ENCODE peak calls at places on chromosomes 6 and 20, in ten cellular contexts. One of them, this sample, is unnamed.

GRCh38 chr6:168196385-168196860 is 117.4 kb upstream of the FRMD1 start:
- DNase-seq in mucosa of descending colon: peak; percentile 79
- DNase-seq in fibroblast of the aortic adventitia: no peak
- DNase-seq in psoas muscle: no peak
- DNase-seq in SK-N-SH: no peak
- DNase-seq in cardiac fibroblast: peak; percentile 18
- DNase-seq in progenitor cell of endocrine pancreas: no peak
- DNase-seq in fibroblast of mammary gland: no peak
- DNase-seq in nephron progenitor cell: no peak
- DNase-seq in left ventricle myocardium inferior: no peak
- DNase-seq in this sample: no peak

GRCh38 chr6:47357827-47358226 is 48.1 kb upstream of the TNFRSF21 start:
- DNase-seq in mucosa of descending colon: no peak
- DNase-seq in fibroblast of the aortic adventitia: no peak
- DNase-seq in psoas muscle: no peak
- DNase-seq in SK-N-SH: no peak
- DNase-seq in cardiac fibroblast: no peak
- DNase-seq in progenitor cell of endocrine pancreas: no peak
- DNase-seq in fibroblast of mammary gland: no peak
- DNase-seq in nephron progenitor cell: no peak
- DNase-seq in left ventricle myocardium inferior: no peak
- DNase-seq in this sample: no peak

GRCh38 chr6:139037490-139037889 is 8.9 kb downstream of the ABRACL start:
- DNase-seq in mucosa of descending colon: no peak
- DNase-seq in fibroblast of the aortic adventitia: peak; percentile 84
- DNase-seq in psoas muscle: no peak
- DNase-seq in SK-N-SH: no peak
- DNase-seq in cardiac fibroblast: peak; percentile 90
- DNase-seq in progenitor cell of endocrine pancreas: no peak
- DNase-seq in fibroblast of mammary gland: peak; percentile 98
- DNase-seq in nephron progenitor cell: no peak
- DNase-seq in left ventricle myocardium inferior: no peak
- DNase-seq in this sample: no peak

GRCh38 chr6:16828058-16828457 is 66.8 kb upstream of the ATXN1 start:
- DNase-seq in mucosa of descending colon: no peak
- DNase-seq in fibroblast of the aortic adventitia: no peak
- DNase-seq in psoas muscle: no peak
- DNase-seq in SK-N-SH: no peak
- DNase-seq in cardiac fibroblast: no peak
- DNase-seq in progenitor cell of endocrine pancreas: no peak
- DNase-seq in fibroblast of mammary gland: no peak
- DNase-seq in nephron progenitor cell: no peak
- DNase-seq in left ventricle myocardium inferior: no peak
- DNase-seq in this sample: no peak

GRCh38 chr20:44089987-44090674 is 96.9 kb downstream of the JPH2 start:
- DNase-seq in mucosa of descending colon: peak; percentile 40
- DNase-seq in fibroblast of the aortic adventitia: peak; percentile 61
- DNase-seq in psoas muscle: no peak
- DNase-seq in SK-N-SH: no peak
- DNase-seq in cardiac fibroblast: peak; percentile 67
- DNase-seq in progenitor cell of endocrine pancreas: no peak
- DNase-seq in fibroblast of mammary gland: peak; percentile 80
- DNase-seq in nephron progenitor cell: no peak
- DNase-seq in left ventricle myocardium inferior: no peak
- DNase-seq in this sample: no peak

GRCh38 chr6:48973486-48973885 is 489.6 kb downstream of the MMUT start:
- DNase-seq in mucosa of descending colon: no peak
- DNase-seq in fibroblast of the aortic adventitia: peak; percentile 18
- DNase-seq in psoas muscle: no peak
- DNase-seq in SK-N-SH: no peak
- DNase-seq in cardiac fibroblast: peak; percentile 58
- DNase-seq in progenitor cell of endocrine pancreas: no peak
- DNase-seq in fibroblast of mammary gland: peak; percentile 50
- DNase-seq in nephron progenitor cell: no peak
- DNase-seq in left ventricle myocardium inferior: no peak
- DNase-seq in this sample: no peak

GRCh38 chr6:72738091-72738490 is 116.2 kb downstream of the KCNQ5 start:
- DNase-seq in mucosa of descending colon: no peak
- DNase-seq in fibroblast of the aortic adventitia: no peak
- DNase-seq in psoas muscle: no peak
- DNase-seq in SK-N-SH: no peak
- DNase-seq in cardiac fibroblast: no peak
- DNase-seq in progenitor cell of endocrine pancreas: no peak
- DNase-seq in fibroblast of mammary gland: no peak
- DNase-seq in nephron progenitor cell: no peak
- DNase-seq in left ventricle myocardium inferior: no peak
- DNase-seq in this sample: no peak

GRCh38 chr6:98747246-98747645 is 87.1 kb upstream of the POU3F2 start:
- DNase-seq in mucosa of descending colon: no peak
- DNase-seq in fibroblast of the aortic adventitia: no peak
- DNase-seq in psoas muscle: no peak
- DNase-seq in SK-N-SH: no peak
- DNase-seq in cardiac fibroblast: no peak
- DNase-seq in progenitor cell of endocrine pancreas: no peak
- DNase-seq in fibroblast of mammary gland: no peak
- DNase-seq in nephron progenitor cell: no peak
- DNase-seq in left ventricle myocardium inferior: no peak
- DNase-seq in this sample: no peak

GRCh38 chr6:142760152-142760551 is 184.8 kb downstream of the HIVEP2 start:
- DNase-seq in mucosa of descending colon: no peak
- DNase-seq in fibroblast of the aortic adventitia: peak; percentile 58
- DNase-seq in psoas muscle: no peak
- DNase-seq in SK-N-SH: no peak
- DNase-seq in cardiac fibroblast: peak; percentile 42
- DNase-seq in progenitor cell of endocrine pancreas: no peak
- DNase-seq in fibroblast of mammary gland: peak; percentile 75
- DNase-seq in nephron progenitor cell: no peak
- DNase-seq in left ventricle myocardium inferior: no peak
- DNase-seq in this sample: no peak

GRCh38 chr6:159969204-159969912 is 476 bp downstream of the IGF2R start:
- DNase-seq in mucosa of descending colon: peak; percentile 46
- DNase-seq in fibroblast of the aortic adventitia: no peak
- DNase-seq in psoas muscle: peak; percentile 76
- DNase-seq in SK-N-SH: peak; percentile 77
- DNase-seq in cardiac fibroblast: peak; percentile 35
- DNase-seq in progenitor cell of endocrine pancreas: peak; percentile 42
- DNase-seq in fibroblast of mammary gland: no peak
- DNase-seq in nephron progenitor cell: peak; percentile 71
- DNase-seq in left ventricle myocardium inferior: peak; percentile 49
- DNase-seq in this sample: peak; percentile 62

GRCh38 chr6:37029249-37029959 is 23.9 kb downstream of the FGD2 start:
- DNase-seq in mucosa of descending colon: peak; percentile 56
- DNase-seq in fibroblast of the aortic adventitia: peak; percentile 88
- DNase-seq in psoas muscle: peak; percentile 85
- DNase-seq in SK-N-SH: peak; percentile 86
- DNase-seq in cardiac fibroblast: peak; percentile 93
- DNase-seq in progenitor cell of endocrine pancreas: peak; percentile 51
- DNase-seq in fibroblast of mammary gland: peak; percentile 87
- DNase-seq in nephron progenitor cell: peak; percentile 74
- DNase-seq in left ventricle myocardium inferior: peak; percentile 70
- DNase-seq in this sample: peak; percentile 78

GRCh38 chr20:53804920-53805894 is 211.6 kb upstream of the ZNF217 start:
- DNase-seq in mucosa of descending colon: peak; percentile 9
- DNase-seq in fibroblast of the aortic adventitia: no peak
- DNase-seq in psoas muscle: no peak
- DNase-seq in SK-N-SH: no peak
- DNase-seq in cardiac fibroblast: no peak
- DNase-seq in progenitor cell of endocrine pancreas: no peak
- DNase-seq in fibroblast of mammary gland: no peak
- DNase-seq in nephron progenitor cell: no peak
- DNase-seq in left ventricle myocardium inferior: no peak
- DNase-seq in this sample: no peak

GRCh38 chr6:31715022-31715683 is at the start of gene LY6G6D:
- DNase-seq in mucosa of descending colon: no peak
- DNase-seq in fibroblast of the aortic adventitia: no peak
- DNase-seq in psoas muscle: no peak
- DNase-seq in SK-N-SH: no peak
- DNase-seq in cardiac fibroblast: no peak
- DNase-seq in progenitor cell of endocrine pancreas: no peak
- DNase-seq in fibroblast of mammary gland: no peak
- DNase-seq in nephron progenitor cell: peak; percentile 17
- DNase-seq in left ventricle myocardium inferior: no peak
- DNase-seq in this sample: no peak

GRCh38 chr6:31719001-31719400 is 2.5 kb downstream of the LY6G6C start:
- DNase-seq in mucosa of descending colon: no peak
- DNase-seq in fibroblast of the aortic adventitia: no peak
- DNase-seq in psoas muscle: no peak
- DNase-seq in SK-N-SH: no peak
- DNase-seq in cardiac fibroblast: no peak
- DNase-seq in progenitor cell of endocrine pancreas: no peak
- DNase-seq in fibroblast of mammary gland: no peak
- DNase-seq in nephron progenitor cell: no peak
- DNase-seq in left ventricle myocardium inferior: no peak
- DNase-seq in this sample: no peak

GRCh38 chr6:31718294-31718693 is 3.1 kb downstream of the LY6G6D start:
- DNase-seq in mucosa of descending colon: peak; percentile 79
- DNase-seq in fibroblast of the aortic adventitia: no peak
- DNase-seq in psoas muscle: no peak
- DNase-seq in SK-N-SH: no peak
- DNase-seq in cardiac fibroblast: no peak
- DNase-seq in progenitor cell of endocrine pancreas: no peak
- DNase-seq in fibroblast of mammary gland: no peak
- DNase-seq in nephron progenitor cell: no peak
- DNase-seq in left ventricle myocardium inferior: no peak
- DNase-seq in this sample: no peak

GRCh38 chr6:31720196-31720770 is 1.3 kb downstream of the LY6G6C start:
- DNase-seq in mucosa of descending colon: no peak
- DNase-seq in fibroblast of the aortic adventitia: no peak
- DNase-seq in psoas muscle: no peak
- DNase-seq in SK-N-SH: no peak
- DNase-seq in cardiac fibroblast: no peak
- DNase-seq in progenitor cell of endocrine pancreas: no peak
- DNase-seq in fibroblast of mammary gland: no peak
- DNase-seq in nephron progenitor cell: no peak
- DNase-seq in left ventricle myocardium inferior: no peak
- DNase-seq in this sample: no peak

GRCh38 chr6:31717499-31718222 is 2.5 kb downstream of the LY6G6D start:
- DNase-seq in mucosa of descending colon: no peak
- DNase-seq in fibroblast of the aortic adventitia: no peak
- DNase-seq in psoas muscle: no peak
- DNase-seq in SK-N-SH: no peak
- DNase-seq in cardiac fibroblast: no peak
- DNase-seq in progenitor cell of endocrine pancreas: peak; percentile 34
- DNase-seq in fibroblast of mammary gland: no peak
- DNase-seq in nephron progenitor cell: peak; percentile 29
- DNase-seq in left ventricle myocardium inferior: no peak
- DNase-seq in this sample: no peak
- TF ChIP-seq CTCF in mucosa of descending colon: no peak
- TF ChIP-seq CTCF in fibroblast of the aortic adventitia: no peak
- TF ChIP-seq CTCF in psoas muscle: no peak
- TF ChIP-seq CTCF in SK-N-SH: no peak
- TF ChIP-seq CTCF in cardiac fibroblast: no peak
- TF ChIP-seq CTCF in progenitor cell of endocrine pancreas: peak; percentile 57
- TF ChIP-seq CTCF in fibroblast of mammary gland: no peak
- TF ChIP-seq CTCF in nephron progenitor cell: no peak
- TF ChIP-seq CTCF in left ventricle myocardium inferior: no peak
- TF ChIP-seq CTCF in this sample: no peak

GRCh38 chr6:140105857-140106256 is 731.4 kb upstream of the CITED2 start:
- DNase-seq in mucosa of descending colon: peak; percentile 10
- DNase-seq in fibroblast of the aortic adventitia: peak; percentile 12
- DNase-seq in psoas muscle: no peak
- DNase-seq in SK-N-SH: peak; percentile 15
- DNase-seq in cardiac fibroblast: peak; percentile 23
- DNase-seq in progenitor cell of endocrine pancreas: no peak
- DNase-seq in fibroblast of mammary gland: peak; percentile 29
- DNase-seq in nephron progenitor cell: peak; percentile 16
- DNase-seq in left ventricle myocardium inferior: no peak
- DNase-seq in this sample: peak; percentile 17
- TF ChIP-seq CTCF in mucosa of descending colon: no peak
- TF ChIP-seq CTCF in fibroblast of the aortic adventitia: peak; percentile 21
- TF ChIP-seq CTCF in psoas muscle: peak; percentile 18
- TF ChIP-seq CTCF in SK-N-SH: peak; percentile 23
- TF ChIP-seq CTCF in cardiac fibroblast: peak; percentile 33
- TF ChIP-seq CTCF in progenitor cell of endocrine pancreas: peak; percentile 54
- TF ChIP-seq CTCF in fibroblast of mammary gland: peak; percentile 36
- TF ChIP-seq CTCF in nephron progenitor cell: peak; percentile 52
- TF ChIP-seq CTCF in left ventricle myocardium inferior: peak; percentile 35
- TF ChIP-seq CTCF in this sample: peak; percentile 82

DNA sequence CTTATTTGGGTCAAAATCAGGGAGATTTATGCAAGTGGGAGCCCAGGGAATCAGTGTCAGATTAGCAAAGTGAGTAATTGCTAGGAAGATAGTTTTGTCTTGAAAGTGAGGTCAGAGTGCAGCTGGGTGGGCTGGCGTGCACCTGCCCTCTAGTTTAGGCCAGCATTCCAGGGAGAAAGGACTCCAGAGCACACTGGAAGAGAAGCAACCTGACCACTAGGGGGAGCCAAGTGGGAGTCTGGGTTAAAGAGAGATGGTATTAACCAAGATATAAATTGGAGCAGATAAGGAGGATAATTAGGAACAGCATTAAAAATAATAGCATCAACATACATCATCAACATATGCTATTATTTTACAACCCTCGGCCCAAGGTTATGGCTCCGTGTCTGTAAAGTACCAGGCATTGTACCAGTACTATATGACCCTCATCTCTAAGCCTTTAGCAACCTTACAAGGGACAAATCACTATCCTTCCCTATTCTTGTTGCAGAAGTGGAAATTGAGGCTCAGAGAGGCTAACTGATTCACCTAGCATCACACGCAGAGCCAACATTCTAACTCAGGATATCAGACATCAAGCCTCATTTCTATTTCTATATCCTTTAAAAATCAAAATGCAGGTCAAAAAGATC is 57.8 kb downstream of the SLC2A10 start:
- DNase-seq in mucosa of descending colon: peak; percentile 75
- DNase-seq in fibroblast of the aortic adventitia: peak; percentile 47
- DNase-seq in psoas muscle: no peak
- DNase-seq in SK-N-SH: peak; percentile 43
- DNase-seq in cardiac fibroblast: peak; percentile 33
- DNase-seq in progenitor cell of endocrine pancreas: no peak
- DNase-seq in fibroblast of mammary gland: peak; percentile 53
- DNase-seq in nephron progenitor cell: peak; percentile 55
- DNase-seq in left ventricle myocardium inferior: no peak
- DNase-seq in this sample: peak; percentile 40
- TF ChIP-seq CTCF in mucosa of descending colon: peak; percentile 53
- TF ChIP-seq CTCF in fibroblast of the aortic adventitia: peak; percentile 66
- TF ChIP-seq CTCF in psoas muscle: peak; percentile 34
- TF ChIP-seq CTCF in SK-N-SH: peak; percentile 69
- TF ChIP-seq CTCF in cardiac fibroblast: peak; percentile 77
- TF ChIP-seq CTCF in progenitor cell of endocrine pancreas: peak; percentile 68
- TF ChIP-seq CTCF in fibroblast of mammary gland: peak; percentile 67
- TF ChIP-seq CTCF in nephron progenitor cell: peak; percentile 64
- TF ChIP-seq CTCF in left ventricle myocardium inferior: peak; percentile 59
- TF ChIP-seq CTCF in this sample: peak; percentile 84

DNA sequence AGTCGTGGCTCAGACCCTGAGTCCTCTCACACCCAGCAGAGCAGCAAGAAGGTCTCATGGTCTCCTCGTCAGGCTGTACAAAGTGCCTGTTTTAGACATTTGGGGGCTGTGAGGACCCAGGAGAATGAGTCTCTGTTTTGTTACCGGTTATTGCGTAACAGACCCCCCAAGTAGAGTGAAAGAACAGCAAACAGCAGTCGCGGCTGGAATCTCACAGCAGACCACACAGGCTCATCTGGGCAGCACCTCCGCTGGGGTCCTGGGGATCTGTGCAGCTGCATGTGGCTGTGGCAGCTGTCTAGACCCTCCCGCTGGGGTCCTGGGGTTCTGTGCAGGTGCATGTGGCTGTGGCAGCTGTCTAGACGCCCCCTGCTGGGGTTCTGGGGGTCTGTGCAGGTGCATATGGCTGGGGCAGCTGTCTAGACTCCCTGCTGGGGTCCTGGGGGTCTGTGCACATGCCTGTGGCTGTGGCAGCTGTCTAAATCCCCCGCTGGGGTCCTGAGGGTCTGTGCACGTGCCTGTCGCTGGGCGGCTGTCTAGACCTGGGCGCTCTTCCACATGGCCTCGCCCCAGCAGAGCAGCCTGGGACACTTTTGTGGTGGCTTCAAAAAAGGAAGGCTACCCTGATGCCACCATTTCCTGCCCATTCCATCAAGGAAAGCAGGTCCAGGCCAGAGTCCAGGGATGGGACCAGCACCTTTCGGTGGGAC is 24.7 kb downstream of the ENTPD6 start:
- DNase-seq in mucosa of descending colon: no peak
- DNase-seq in fibroblast of the aortic adventitia: no peak
- DNase-seq in psoas muscle: no peak
- DNase-seq in SK-N-SH: peak; percentile 66
- DNase-seq in cardiac fibroblast: no peak
- DNase-seq in progenitor cell of endocrine pancreas: no peak
- DNase-seq in fibroblast of mammary gland: peak; percentile 20
- DNase-seq in nephron progenitor cell: no peak
- DNase-seq in left ventricle myocardium inferior: no peak
- DNase-seq in this sample: no peak
- TF ChIP-seq CTCF in mucosa of descending colon: no peak
- TF ChIP-seq CTCF in fibroblast of the aortic adventitia: peak; percentile 18
- TF ChIP-seq CTCF in psoas muscle: no peak
- TF ChIP-seq CTCF in SK-N-SH: peak; percentile 39
- TF ChIP-seq CTCF in cardiac fibroblast: peak; percentile 25
- TF ChIP-seq CTCF in progenitor cell of endocrine pancreas: peak; percentile 51
- TF ChIP-seq CTCF in fibroblast of mammary gland: no peak
- TF ChIP-seq CTCF in nephron progenitor cell: no peak
- TF ChIP-seq CTCF in left ventricle myocardium inferior: peak; percentile 31
- TF ChIP-seq CTCF in this sample: peak; percentile 48